ENCODE peak calls at places on chromosome 19, in five cellular contexts. D is fibroblast of the aortic adventitia, B is brain microvascular endothelial cell, W is lower leg skin, F is heart left ventricle. J is an unnamed sample.

GRCh38 chr19:41373993-41374392 is 2.3 kb upstream of the TMEM91 start:
- DNase-seq in D (peak), B (peak), W (peak), F (peak), J (peak)

GRCh38 chr19:2460245-2460644 is 3.5 kb upstream of the LMNB2 start:
- DNase-seq in D (no peak), B (no peak), W (no peak), F (no peak), J (no peak)

GRCh38 chr19:55544776-55545439 is 435 bp downstream of the SBK3 start:
- DNase-seq in D (no peak), B (no peak), W (no peak), F (no peak), J (no peak)

GRCh38 chr19:18589380-18590272 is 1.0 kb downstream of the REX1BD start:
- DNase-seq in D (peak), B (peak), W (peak), F (peak), J (no peak)

GRCh38 chr19:55678121-55678671 is 3.2 kb downstream of the EPN1 start:
- DNase-seq in D (no peak), B (no peak), W (no peak), F (peak), J (no peak)

GRCh38 chr19:11479470-11480080 is 1.3 kb downstream of the ELAVL3 start:
- DNase-seq in D (no peak), B (no peak), W (no peak), F (no peak), J (no peak)

GRCh38 chr19:2532252-2533071 is 56.5 kb downstream of the GADD45B start:
- DNase-seq in D (peak), B (peak), W (no peak), F (no peak), J (peak)

GRCh38 chr19:19537321-19538048 is 580 bp upstream of the CILP2 start:
- DNase-seq in D (no peak), B (no peak), W (no peak), F (no peak), J (no peak)

GRCh38 chr19:47227347-47228167 is 3.4 kb downstream of the BBC3 start:
- DNase-seq in D (peak), B (peak), W (peak), F (peak), J (peak)

GRCh38 chr19:45492627-45493470 is 4.0 kb downstream of the RTN2 start:
- DNase-seq in D (peak), B (peak), W (no peak), F (peak), J (no peak)

GRCh38 chr19:12913871-12914690 is 5.0 kb downstream of the SYCE2 start:
- DNase-seq in D (no peak), B (no peak), W (no peak), F (no peak), J (no peak)

GRCh38 chr19:10112895-10113591 is 1.6 kb downstream of the P2RY11 start:
- DNase-seq in D (no peak), B (no peak), W (no peak), F (no peak), J (no peak)

GRCh38 chr19:3039641-3040077 is 10.6 kb upstream of the TLE2 start:
- DNase-seq in D (no peak), B (no peak), W (no peak), F (no peak), J (no peak)

GRCh38 chr19:12623361-12624031 is 12.8 kb downstream of the ZNF791 start:
- DNase-seq in D (no peak), B (no peak), W (no peak), F (no peak), J (no peak)

GRCh38 chr19:28026636-28027035 is 1186.3 kb downstream of the UQCRFS1 start:
- DNase-seq in D (no peak), B (no peak), W (peak), F (no peak), J (no peak)

GRCh38 chr19:54312436-54313362 is at the start of gene LILRA5:
- DNase-seq in D (no peak), B (no peak), W (peak), F (peak), J (no peak)

GRCh38 chr19:45663800-45664199 is 4.2 kb upstream of the GIPR start:
- DNase-seq in D (no peak), B (no peak), W (no peak), F (no peak), J (no peak)

GRCh38 chr19:10871711-10872550 is 578 bp downstream of the CARM1 start:
- DNase-seq in D (no peak), B (no peak), W (peak), F (peak), J (no peak)

DNA sequence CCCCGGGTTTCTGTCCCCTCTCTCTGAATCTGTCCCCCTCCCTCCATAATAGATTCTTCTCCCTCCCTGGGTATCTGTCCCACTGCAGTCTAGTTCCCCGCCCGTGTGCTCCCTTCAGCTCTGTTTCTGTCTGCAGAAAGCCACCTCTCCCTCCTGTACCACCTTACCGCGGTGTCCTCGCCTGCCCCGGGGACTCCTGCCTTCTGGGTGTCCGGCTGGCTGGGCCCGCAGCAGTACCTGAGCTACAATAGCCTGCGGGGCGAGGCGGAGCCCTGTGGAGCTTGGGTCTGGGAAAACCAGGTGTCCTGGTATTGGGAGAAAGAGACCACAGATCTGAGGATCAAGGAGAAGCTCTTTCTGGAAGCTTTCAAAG is 1.3 kb downstream of the FCGRT start:
- DNase-seq in D (no peak), B (no peak), W (no peak), F (no peak), J (no peak)
- H3K4me3 ChIP-seq in D (peak), B (peak), W (peak), F (peak), J (peak)

GRCh38 chr19:15437355-15438123 is 12.2 kb downstream of the WIZ start:
- DNase-seq in D (peak), B (no peak), W (no peak), F (no peak), J (no peak)
- TF ChIP-seq CTCF in D (peak), B (peak), W (no peak), F (no peak), J (peak)

GRCh38 chr19:31039151-31039550 is 310.1 kb downstream of the TSHZ3 start:
- DNase-seq in D (no peak), B (no peak), W (no peak), F (no peak), J (no peak)
- H3K4me3 ChIP-seq in D (no peak), B (no peak), W (no peak), F (no peak), J (no peak)

GRCh38 chr19:31112158-31112557 is 237.1 kb downstream of the TSHZ3 start:
- DNase-seq in D (no peak), B (no peak), W (peak), F (no peak), J (no peak)

GRCh38 chr19:31109626-31110025 is 239.6 kb downstream of the TSHZ3 start:
- DNase-seq in D (no peak), B (no peak), W (no peak), F (no peak), J (no peak)

GRCh38 chr19:31113250-31113685 is 236.0 kb downstream of the TSHZ3 start:
- DNase-seq in D (peak), B (peak), W (peak), F (no peak), J (no peak)

GRCh38 chr19:31111741-31112140 is 237.5 kb downstream of the TSHZ3 start:
- DNase-seq in D (no peak), B (no peak), W (peak), F (no peak), J (no peak)

DNA sequence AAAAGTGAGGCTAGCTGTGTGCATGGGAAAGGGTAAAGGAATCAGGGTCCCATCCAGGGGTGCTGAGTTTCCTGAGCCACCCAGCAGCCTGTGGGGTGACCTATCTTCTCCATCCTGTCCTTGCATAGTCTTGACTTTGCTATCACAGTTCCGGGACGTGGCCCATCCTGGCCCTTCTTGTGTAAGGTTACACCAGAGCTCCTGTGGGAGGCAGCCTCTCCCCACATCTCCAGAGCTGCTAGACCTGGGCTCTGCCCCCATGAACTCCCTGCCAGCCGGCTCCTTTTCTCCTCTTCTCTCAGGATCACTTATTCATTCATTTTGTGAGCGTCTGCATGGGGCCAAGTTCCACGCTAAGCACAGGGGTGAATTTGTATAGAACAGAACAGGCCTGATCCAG is 238.9 kb downstream of the TSHZ3 start:
- DNase-seq in D (peak), B (no peak), W (no peak), F (no peak), J (no peak)
- TF ChIP-seq CTCF in D (peak), B (peak), W (no peak), F (no peak), J (peak)

GRCh38 chr19:35272122-35272715 is 3.5 kb downstream of the USF2 start:
- DNase-seq in D (no peak), B (no peak), W (no peak), F (peak), J (no peak)
- H3K4me3 ChIP-seq in D (no peak), B (no peak), W (no peak), F (no peak), J (no peak)

GRCh38 chr19:32748497-32748896 is 28.9 kb downstream of the TDRD12 start:
- DNase-seq in D (no peak), B (no peak), W (no peak), F (no peak), J (no peak)
- TF ChIP-seq CTCF in D (no peak), B (peak), W (no peak), F (no peak), J (no peak)

GRCh38 chr19:32677657-32678056 is 2.0 kb downstream of the RGS9BP start:
- DNase-seq in D (no peak), B (no peak), W (no peak), F (no peak), J (no peak)
- H3K4me3 ChIP-seq in D (no peak), B (no peak), W (no peak), F (no peak), J (no peak)

DNA sequence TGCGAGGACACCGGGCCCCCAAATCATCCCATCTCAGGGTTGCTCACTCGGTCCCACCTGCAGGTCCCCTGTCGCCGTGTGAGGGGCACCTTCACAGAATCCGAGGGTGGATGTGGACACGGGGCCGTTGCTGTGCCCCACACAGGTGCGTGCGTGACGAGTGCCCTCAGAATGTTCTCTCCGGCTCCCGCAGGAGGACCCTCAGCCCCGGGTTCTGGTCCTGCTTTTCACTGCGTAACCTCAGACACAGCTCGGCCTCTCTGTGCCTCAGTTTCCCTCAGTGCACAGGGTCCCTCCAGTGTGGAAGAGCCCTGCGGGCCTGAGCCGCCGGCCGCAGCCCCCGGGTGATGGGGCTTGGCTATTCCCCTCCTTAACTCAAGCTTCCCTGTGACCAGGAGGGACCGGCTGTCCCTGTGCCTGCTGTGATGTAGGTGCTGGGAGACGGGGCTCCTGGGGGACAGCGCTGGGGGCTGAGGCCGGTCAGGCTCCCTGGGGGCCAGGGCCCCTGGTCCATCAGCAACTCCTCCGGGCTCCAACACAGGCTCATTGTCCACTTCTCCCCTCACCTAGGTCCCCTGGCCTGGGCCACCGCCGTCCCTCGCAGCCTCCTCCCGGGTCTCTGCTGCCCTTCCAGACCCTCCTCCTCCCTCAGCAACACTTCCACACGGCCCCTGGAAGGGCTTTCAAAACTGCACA is 4.8 kb downstream of the SHC2 start:
- DNase-seq in D (no peak), B (no peak), W (no peak), F (no peak), J (no peak)
- TF ChIP-seq CTCF in D (no peak), B (no peak), W (no peak), F (no peak), J (no peak)

GRCh38 chr19:1315470-1316166 is 29.9 kb downstream of the EFNA2 start:
- DNase-seq in D (peak), B (peak), W (no peak), F (peak), J (no peak)
- H3K4me3 ChIP-seq in D (no peak), B (no peak), W (no peak), F (no peak), J (peak)

J was measured in AG04449.